ENCODE peak calls at places on chromosomes 7 and 10, in seven cellular contexts. Z is heart left ventricle, Q is K562, C is prostate gland, A is HCT116, O is tibial nerve, H is IMR-90. G is an unnamed sample.

GRCh38 chr7:4655311-4655710 is 26.8 kb upstream of the FOXK1 start:
- DNase-seq in Q (no peak), Z (no peak), H (no peak), A (no peak), C (no peak), O (no peak), G (no peak)

GRCh38 chr10:22259280-22259679 is 41.5 kb upstream of the EBLN1 start:
- DNase-seq in O (no peak), C (no peak), Q (no peak), H (no peak), A (no peak), Z (no peak), G (no peak)

GRCh38 chr10:36172054-36172531 is 530.0 kb upstream of the FZD8 start:
- DNase-seq in A (no peak), Q (no peak), H (peak), C (no peak), Z (no peak), O (no peak), G (no peak)

GRCh38 chr10:16967000-16967865 is 150.0 kb upstream of the RSU1 start:
- DNase-seq in A (no peak), C (no peak), Z (no peak), H (peak), O (no peak), Q (no peak), G (no peak)

GRCh38 chr10:129031233-129032150 is 435.5 kb upstream of the MGMT start:
- DNase-seq in A (no peak), Z (peak), Q (peak), O (peak), C (peak), H (peak), G (peak)

GRCh38 chr7:47405921-47406765 is 175.8 kb downstream of the TNS3 start:
- DNase-seq in Z (peak), Q (no peak), O (peak), A (no peak), H (peak), C (peak), G (peak)

GRCh38 chr10:31317652-31318381 is 1.2 kb upstream of the ZEB1 start:
- DNase-seq in C (no peak), A (no peak), H (no peak), Q (peak), Z (no peak), O (no peak), G (no peak)

GRCh38 chr10:110918269-110918632 is 729 bp downstream of the BBIP1 start:
- DNase-seq in O (peak), Z (peak), Q (peak), C (peak), H (peak), A (peak), G (peak)

GRCh38 chr7:39421251-39421650 is 145.0 kb upstream of the YAE1 start:
- DNase-seq in H (no peak), O (no peak), Z (no peak), A (no peak), Q (no peak), C (no peak), G (no peak)

GRCh38 chr10:110610308-110610774 is 33.8 kb upstream of the RBM20 start:
- DNase-seq in O (no peak), Z (peak), C (peak), Q (peak), H (peak), A (peak), G (peak)

GRCh38 chr7:73811760-73812168 is 19.0 kb upstream of the CLDN4 start:
- DNase-seq in A (no peak), H (peak), Z (peak), C (peak), Q (peak), O (no peak), G (no peak)

GRCh38 chr7:18788026-18788425 is 292.5 kb downstream of the HDAC9 start:
- DNase-seq in Q (no peak), C (no peak), H (no peak), O (no peak), Z (no peak), A (no peak), G (no peak)

GRCh38 chr7:138008588-138009349 is 6.9 kb upstream of the CREB3L2 start:
- DNase-seq in C (peak), H (peak), Z (peak), O (no peak), Q (peak), A (peak), G (peak)

GRCh38 chr7:152464312-152465117 is 28.7 kb upstream of the KMT2C start:
- DNase-seq in Q (peak), A (peak), H (peak), Z (peak), O (peak), C (peak), G (peak)

GRCh38 chr10:31209523-31209922 is 109.5 kb upstream of the ZEB1 start:
- DNase-seq in Q (no peak), Z (no peak), C (no peak), A (no peak), H (no peak), O (no peak), G (no peak)

GRCh38 chr7:1819258-1819841 is 149.3 kb downstream of the ELFN1 start:
- DNase-seq in C (no peak), Q (no peak), A (no peak), Z (no peak), O (no peak), H (no peak), G (no peak)

GRCh38 chr7:30705008-30705407 is 22.8 kb upstream of the CRHR2 start:
- DNase-seq in O (no peak), H (no peak), A (no peak), Z (no peak), C (no peak), Q (no peak), G (no peak)

GRCh38 chr7:37149019-37149814 is 299.4 kb downstream of the ELMO1 start:
- DNase-seq in O (no peak), A (no peak), H (no peak), Z (no peak), Q (no peak), C (no peak), G (no peak)

GRCh38 chr7:76047305-76047810 is 442 bp downstream of the STYXL1 start:
- DNase-seq in Q (no peak), Z (no peak), A (no peak), O (no peak), H (no peak), C (no peak), G (peak)

GRCh38 chr7:154231732-154232131 is 179.5 kb downstream of the DPP6 start:
- DNase-seq in C (no peak), O (no peak), H (no peak), A (no peak), Q (peak), Z (no peak), G (no peak)

GRCh38 chr7:123122951-123123350 is 76.8 kb downstream of the SLC13A1 start:
- DNase-seq in A (no peak), Q (no peak), Z (no peak), C (no peak), O (no peak), H (no peak), G (no peak)

GRCh38 chr10:36381748-36382147 is 739.7 kb upstream of the FZD8 start:
- DNase-seq in H (no peak), C (no peak), Z (no peak), A (no peak), Q (no peak), O (no peak), G (no peak)

GRCh38 chr10:132180736-132181135 is 6.0 kb upstream of the DPYSL4 start:
- DNase-seq in A (no peak), O (no peak), H (no peak), C (no peak), Z (no peak), Q (no peak), G (no peak)

GRCh38 chr7:108413337-108413736 is 42.9 kb downstream of the NRCAM start:
- DNase-seq in C (no peak), O (no peak), Z (no peak), A (no peak), Q (no peak), H (no peak), G (no peak)

GRCh38 chr10:88952647-88953111 is at the start of gene ACTA2:
- DNase-seq in Z (peak), H (peak), A (no peak), C (peak), O (no peak), Q (no peak), G (peak)

GRCh38 chr7:73999664-74000420 is 28.1 kb upstream of the ELN start:
- DNase-seq in O (peak), H (peak), Z (no peak), Q (no peak), C (peak), A (no peak), G (peak)

GRCh38 chr10:42475168-42476098 is 162.9 kb downstream of the ZNF33B start:
- DNase-seq in Q (peak), A (peak), C (no peak), O (no peak), H (peak), Z (no peak), G (no peak)

GRCh38 chr7:70383369-70383768 is 748.6 kb upstream of the GALNT17 start:
- DNase-seq in A (no peak), H (no peak), Z (no peak), Q (no peak), C (no peak), O (no peak), G (no peak)

GRCh38 chr7:124764847-124765400 is 668 bp downstream of the GPR37 start:
- DNase-seq in H (peak), Q (no peak), A (no peak), C (no peak), Z (peak), O (no peak), G (no peak)

GRCh38 chr10:93080350-93081046 is 6.8 kb downstream of the CYP26A1 start:
- DNase-seq in H (peak), C (no peak), O (no peak), A (peak), Z (no peak), Q (peak), G (peak)

GRCh38 chr10:113854757-113855626 is 531 bp downstream of the NHLRC2 start:
- DNase-seq in H (peak), Z (peak), C (peak), O (peak), A (peak), Q (peak), G (peak)

GRCh38 chr10:113856563-113856962 is 2.1 kb downstream of the NHLRC2 start:
- DNase-seq in A (no peak), C (no peak), O (no peak), H (no peak), Q (no peak), Z (no peak), G (no peak)

GRCh38 chr10:113857210-113857609 is 2.7 kb downstream of the NHLRC2 start:
- DNase-seq in Q (no peak), A (no peak), Z (no peak), O (no peak), H (no peak), C (no peak), G (no peak)

GRCh38 chr10:113859261-113859660 is 4.8 kb downstream of the NHLRC2 start:
- DNase-seq in H (no peak), A (no peak), Q (no peak), C (no peak), Z (no peak), O (no peak), G (no peak)

GRCh38 chr10:113858541-113858940 is 4.1 kb downstream of the NHLRC2 start:
- DNase-seq in Q (no peak), Z (no peak), O (no peak), A (no peak), C (no peak), H (peak), G (no peak)
- H3K4me3 ChIP-seq in Q (no peak), Z (peak), O (no peak), A (no peak), C (no peak), H (no peak), G (no peak)

DNA sequence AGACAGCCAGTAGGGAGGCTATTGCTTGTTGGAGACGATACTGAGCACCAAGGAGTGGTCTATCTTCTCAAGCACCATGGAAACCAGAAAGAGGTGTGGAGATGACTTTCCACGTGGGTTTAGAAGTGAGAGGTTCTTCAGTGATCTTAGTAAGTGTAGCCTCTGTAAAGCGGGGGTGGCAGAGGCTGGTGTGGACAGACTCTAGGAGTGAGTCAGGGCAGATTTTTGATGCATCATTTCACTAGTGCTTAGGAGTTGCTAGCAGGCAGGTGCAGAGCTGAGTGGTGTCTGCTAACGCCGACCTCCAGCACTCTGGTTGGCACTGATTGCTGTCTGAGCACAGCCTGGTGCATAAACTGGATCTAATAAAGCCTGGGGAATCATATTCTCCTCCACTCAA is 78.4 kb upstream of the ADO start:
- DNase-seq in Q (no peak), A (no peak), O (no peak), H (no peak), Z (no peak), C (no peak), G (no peak)
- TF ChIP-seq POLR2A in Q (no peak), A (no peak), O (no peak), H (no peak), Z (no peak), C (no peak), G (no peak)

GRCh38 chr7:43569424-43569823 is 13.5 kb upstream of the STK17A start:
- DNase-seq in Q (no peak), O (no peak), A (no peak), Z (no peak), H (peak), C (no peak), G (no peak)

GRCh38 chr7:43575506-43575905 is 7.4 kb upstream of the STK17A start:
- DNase-seq in C (no peak), H (no peak), Z (no peak), O (no peak), A (no peak), Q (no peak), G (no peak)

GRCh38 chr7:43568529-43568928 is 14.4 kb upstream of the STK17A start:
- DNase-seq in O (no peak), A (no peak), C (no peak), Z (no peak), H (no peak), Q (no peak), G (no peak)

GRCh38 chr7:43570688-43571365 is 12.1 kb upstream of the STK17A start:
- DNase-seq in O (no peak), Z (no peak), A (no peak), H (no peak), Q (no peak), C (no peak), G (no peak)

DNA sequence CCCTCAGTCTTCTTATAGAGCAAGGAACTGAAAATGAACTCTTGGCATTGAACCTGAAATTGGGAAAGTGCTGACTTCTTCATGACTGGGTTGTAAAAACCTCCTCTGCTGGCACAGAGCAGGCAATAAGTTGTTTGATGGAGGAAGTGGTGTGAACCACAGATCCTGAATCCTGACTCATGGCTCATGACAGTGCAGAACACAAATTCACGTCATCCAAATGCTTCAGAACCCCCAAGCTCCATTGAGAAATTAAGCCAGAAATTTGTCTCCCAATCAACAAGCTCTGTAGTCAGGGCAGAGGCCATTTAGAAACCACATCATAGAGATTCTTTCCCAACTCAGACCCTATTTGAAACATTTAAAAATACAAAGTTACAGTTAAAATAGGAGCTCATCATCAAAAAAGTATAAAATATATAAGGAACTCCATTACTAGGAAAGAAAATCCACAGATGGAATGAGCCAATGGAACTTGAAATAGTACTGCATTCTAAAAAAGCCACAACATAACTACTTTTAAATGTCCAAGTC is 10.3 kb upstream of the STK17A start:
- DNase-seq in Q (peak), O (no peak), Z (peak), C (no peak), A (peak), H (peak), G (no peak)
- H3K4me3 ChIP-seq in Q (no peak), O (no peak), Z (no peak), C (no peak), A (no peak), H (no peak), G (no peak)

DNA sequence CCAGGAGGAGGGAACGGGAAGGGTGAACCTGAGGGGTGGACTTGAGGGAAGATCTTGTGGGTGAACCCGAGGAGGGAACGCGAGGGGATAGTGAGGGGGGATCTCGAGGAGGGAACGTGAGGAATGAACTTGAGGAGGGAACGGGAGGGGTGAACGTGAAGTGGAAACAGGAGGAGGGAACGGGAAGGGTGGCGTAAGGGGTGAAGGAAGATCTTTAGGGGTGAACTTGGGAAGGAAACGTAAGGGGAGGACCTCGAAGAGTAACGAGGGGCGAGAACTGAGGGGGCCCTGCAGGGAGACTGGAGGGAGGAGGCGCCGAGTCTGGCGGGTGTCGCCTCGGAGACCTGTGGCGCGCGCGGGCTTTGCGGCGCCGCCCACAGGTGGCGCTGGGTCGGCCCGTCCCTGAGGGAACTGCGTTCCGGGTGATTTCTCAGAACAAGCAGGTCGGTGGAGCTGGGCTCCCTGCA is 677 bp downstream of the MYO3A start:
- DNase-seq in H (no peak), O (no peak), Q (peak), A (no peak), C (no peak), Z (no peak), G (no peak)
- TF ChIP-seq POLR2A in H (no peak), O (no peak), Q (no peak), A (no peak), C (no peak), Z (no peak), G (no peak)

GRCh38 chr7:28666144-28666543 is 253.8 kb downstream of the CREB5 start:
- DNase-seq in Z (no peak), Q (no peak), O (no peak), A (no peak), C (no peak), H (peak), G (no peak)
- H3K4me3 ChIP-seq in Z (no peak), Q (no peak), O (no peak), A (no peak), C (no peak), H (no peak), G (no peak)

GRCh38 chr10:69087600-69088470 is at the start of gene SRGN:
- DNase-seq in Z (peak), A (no peak), C (peak), H (peak), Q (no peak), O (peak), G (peak)
- TF ChIP-seq POLR2A in Z (peak), A (no peak), C (no peak), H (no peak), Q (peak), O (peak), G (peak)

DNA sequence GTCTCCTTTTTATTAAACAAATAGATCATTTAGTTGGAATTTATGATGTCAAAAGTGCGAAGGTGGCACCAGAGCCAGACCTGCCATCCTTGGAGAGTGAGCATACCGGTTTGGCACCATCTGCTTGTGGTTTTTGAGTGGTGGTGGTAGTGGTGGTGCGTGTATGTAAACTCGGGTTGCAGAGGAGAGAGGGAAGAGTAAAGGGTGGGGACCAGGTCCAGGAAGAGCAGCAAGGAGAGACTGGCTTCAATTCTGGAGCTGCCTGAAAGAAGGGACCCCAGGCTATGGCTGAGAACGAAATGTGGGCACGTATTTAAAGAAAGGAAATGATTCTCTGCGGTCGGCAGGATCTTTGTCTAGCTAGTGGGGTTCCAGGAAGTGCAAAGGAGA is 547 bp upstream of the GOLGA7B start:
- DNase-seq in Q (no peak), H (no peak), A (no peak), C (no peak), Z (no peak), O (no peak), G (no peak)
- H3K4me3 ChIP-seq in Q (peak), H (no peak), A (peak), C (peak), Z (peak), O (peak), G (no peak)

GRCh38 chr7:91265693-91266066 is 1.4 kb downstream of the FZD1 start:
- DNase-seq in C (peak), Z (peak), A (no peak), Q (no peak), O (no peak), H (no peak), G (peak)

GRCh38 chr7:91264924-91265681 is 870 bp downstream of the FZD1 start:
- DNase-seq in Z (peak), A (no peak), Q (peak), C (peak), H (peak), O (peak), G (peak)

GRCh38 chr7:91264083-91264923 is at the start of gene FZD1:
- DNase-seq in O (peak), Q (peak), A (peak), C (peak), Z (peak), H (peak), G (peak)

GRCh38 chr7:91266067-91266930 is 2.1 kb downstream of the FZD1 start:
- DNase-seq in O (peak), Z (peak), H (peak), Q (no peak), A (no peak), C (peak), G (peak)

DNA sequence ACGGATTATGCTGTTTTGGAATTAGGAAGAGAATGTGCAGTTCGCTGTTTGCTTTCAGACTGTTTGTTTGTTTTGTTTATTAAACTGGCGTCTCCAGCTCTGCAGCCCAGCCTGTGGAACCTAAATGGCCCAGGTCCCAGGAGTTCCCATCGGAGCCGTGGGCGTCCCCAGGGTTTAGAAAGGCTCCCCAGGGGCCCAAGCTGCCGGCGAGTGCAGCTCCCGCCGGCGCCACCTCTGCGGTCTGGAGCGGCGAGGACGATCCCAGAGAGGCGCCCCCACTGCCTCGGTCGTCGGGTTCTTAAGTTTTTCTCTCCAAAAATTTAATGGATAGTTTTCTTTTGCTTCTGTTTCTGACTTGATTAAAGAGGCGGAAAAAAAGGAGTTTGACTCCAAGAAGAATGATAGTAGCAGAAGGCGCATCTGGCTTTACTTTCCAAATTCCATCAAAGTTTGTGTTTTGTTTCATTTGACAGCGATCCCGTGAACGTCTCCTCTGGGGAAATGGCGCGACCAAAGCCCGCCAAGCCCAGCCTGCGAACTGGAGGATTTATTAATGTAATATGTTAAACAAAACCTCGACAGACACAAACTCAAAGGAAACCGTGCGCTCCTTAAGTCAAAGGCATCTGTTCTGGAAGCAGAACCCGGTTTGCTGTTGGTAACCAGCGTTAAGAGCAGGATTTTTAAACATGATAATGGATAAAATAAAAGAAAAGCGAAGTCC is 712 bp upstream of the FZD1 start:
- DNase-seq in O (no peak), Z (peak), C (peak), H (no peak), Q (peak), A (no peak), G (peak)
- TF ChIP-seq POLR2A in O (no peak), Z (no peak), C (no peak), H (no peak), Q (no peak), A (no peak), G (no peak)

G was measured in ovary.